ENCODE peak calls at places on chromosomes 2 and 18, in four cellular contexts. Y is psoas muscle, Z is left lobe of liver, N is T-helper 17 cell. I is an unnamed sample.
A peak's percentile ranks its signal among the peaks of the same experiment; 100 is the strongest.

GRCh38 chr2:210553371-210553770 is 3.0 kb upstream of the CPS1 start:
- ATAC-seq in N (no peak), Y (no peak), Z (no peak), I (no peak)

GRCh38 chr2:225773143-225773542 is 373.6 kb downstream of the NYAP2 start:
- ATAC-seq in Z (no peak), Y (no peak), N (no peak), I (no peak)

GRCh38 chr18:75267643-75268184 is 57.1 kb downstream of the TSHZ1 start:
- ATAC-seq in N (no peak), Z (no peak), Y (peak; percentile 59), I (no peak)

GRCh38 chr18:50573679-50574078 is 13.8 kb downstream of the MAPK4 start:
- ATAC-seq in N (no peak), Z (no peak), Y (no peak), I (no peak)

GRCh38 chr2:116223912-116224311 is 1590.6 kb upstream of the DDX18 start:
- ATAC-seq in Z (no peak), N (no peak), Y (no peak), I (no peak)

GRCh38 chr2:45399040-45399784 is 211.9 kb downstream of the SRBD1 start:
- ATAC-seq in Y (no peak), N (no peak), Z (no peak), I (no peak)

GRCh38 chr2:32074161-32074506 is 10.8 kb downstream of the SPAST start:
- ATAC-seq in N (no peak), Z (peak; percentile 81), Y (no peak), I (no peak)

GRCh38 chr2:174697267-174697666 is 67.0 kb downstream of the CHRNA1 start:
- ATAC-seq in N (peak; percentile 92), Y (peak; percentile 87), Z (peak; percentile 90), I (peak; percentile 76)

GRCh38 chr2:134406311-134406710 is 152.4 kb downstream of the MGAT5 start:
- ATAC-seq in Y (no peak), N (no peak), Z (no peak), I (peak; percentile 99)

GRCh38 chr18:44945847-44946490 is 265.3 kb downstream of the SETBP1 start:
- ATAC-seq in Z (peak; percentile 15), Y (no peak), N (no peak), I (no peak)

GRCh38 chr2:17529771-17530170 is 10.7 kb upstream of the VSNL1 start:
- ATAC-seq in Z (no peak), N (no peak), Y (no peak), I (no peak)

GRCh38 chr2:102037681-102038080 is 45.9 kb downstream of the IL1R2 start:
- ATAC-seq in Z (no peak), N (no peak), Y (peak; percentile 51), I (no peak)

GRCh38 chr18:37481491-37481890 is 84.1 kb downstream of the CELF4 start:
- ATAC-seq in N (no peak), Y (no peak), Z (no peak), I (no peak)

GRCh38 chr2:68917034-68917718 is 35.5 kb downstream of the GKN2 start:
- ATAC-seq in N (no peak), Y (no peak), Z (peak; percentile 43), I (no peak)

GRCh38 chr2:97775074-97775473 is 61.7 kb downstream of the ZAP70 start:
- ATAC-seq in Z (no peak), Y (no peak), N (no peak), I (no peak)

GRCh38 chr2:53508667-53509066 is 258.9 kb upstream of the CHAC2 start:
- ATAC-seq in Z (no peak), N (no peak), Y (no peak), I (no peak)

GRCh38 chr2:227153766-227154486 is 10.1 kb downstream of the COL4A4 start:
- ATAC-seq in Y (peak; percentile 81), N (no peak), Z (no peak), I (no peak)

GRCh38 chr18:43846302-43846701 is 569.0 kb upstream of the SYT4 start:
- ATAC-seq in N (no peak), Y (no peak), Z (no peak), I (no peak)

GRCh38 chr18:49685231-49685942 is 123.5 kb downstream of the LIPG start:
- ATAC-seq in N (no peak), Z (peak; percentile 58), Y (no peak), I (peak; percentile 8)

GRCh38 chr2:167814881-167815718 is 432.3 kb downstream of the STK39 start:
- ATAC-seq in Z (peak; percentile 92), Y (no peak), N (no peak), I (no peak)

GRCh38 chr18:32441536-32441935 is 29.1 kb downstream of the GAREM1 start:
- ATAC-seq in Z (no peak), Y (peak; percentile 45), N (no peak), I (no peak)

GRCh38 chr18:11994346-11994707 is 13.0 kb downstream of the IMPA2 start:
- ATAC-seq in Y (peak; percentile 60), N (no peak), Z (no peak), I (peak; percentile 48)

GRCh38 chr2:120765031-120765910 is 29.6 kb downstream of the GLI2 start:
- ATAC-seq in N (no peak), Z (no peak), Y (peak; percentile 50), I (peak; percentile 8)

GRCh38 chr2:9299444-9300100 is 93.0 kb downstream of the ASAP2 start:
- ATAC-seq in Y (no peak), N (no peak), Z (no peak), I (no peak)

GRCh38 chr2:54585136-54585535 is 129.0 kb downstream of the SPTBN1 start:
- ATAC-seq in N (peak; percentile 31), Y (no peak), Z (peak; percentile 8), I (peak; percentile 53)

GRCh38 chr2:44016282-44016681 is 20.5 kb upstream of the LRPPRC start:
- ATAC-seq in Y (no peak), Z (peak; percentile 69), N (no peak), I (no peak)

GRCh38 chr2:3602553-3603339 is 7.8 kb downstream of the COLEC11 start:
- ATAC-seq in Y (no peak), N (no peak), Z (peak; percentile 40), I (no peak)

GRCh38 chr2:190583507-190584337 is 49.2 kb upstream of the NEMP2 start:
- ATAC-seq in Y (peak; percentile 29), Z (no peak), N (no peak), I (no peak)

GRCh38 chr2:20217041-20217970 is 7.6 kb downstream of the SDC1 start:
- ATAC-seq in Z (peak; percentile 28), Y (no peak), N (no peak), I (peak; percentile 66)

I was measured in esophagus mucosa.